ENCODE peak calls at places on chromosomes 16 and 17, in four cellular contexts. One of them, this sample, is unnamed.

GRCh38 chr17:29565643-29566472 is 979 bp downstream of the ABHD15 start:
- DNase-seq in K562: no peak
- DNase-seq in WTC11: peak
- DNase-seq in GM12878: no peak
- DNase-seq in this sample: peak

GRCh38 chr16:15690296-15690695 is 40.3 kb downstream of the NDE1 start:
- DNase-seq in K562: no peak
- DNase-seq in WTC11: no peak
- DNase-seq in GM12878: no peak
- DNase-seq in this sample: no peak

GRCh38 chr17:79790805-79791353 is 6.0 kb downstream of the CBX8 start:
- DNase-seq in K562: no peak
- DNase-seq in WTC11: no peak
- DNase-seq in GM12878: no peak
- DNase-seq in this sample: peak

GRCh38 chr17:22704674-22705073 is 1012.4 kb downstream of the KCNJ18 start:
- DNase-seq in K562: no peak
- DNase-seq in WTC11: no peak
- DNase-seq in GM12878: no peak
- DNase-seq in this sample: no peak

GRCh38 chr16:89168381-89169189 is 3.0 kb upstream of the CDH15 start:
- DNase-seq in K562: no peak
- DNase-seq in WTC11: no peak
- DNase-seq in GM12878: no peak
- DNase-seq in this sample: no peak

GRCh38 chr16:28502290-28502689 is 4.3 kb downstream of the IL27 start:
- DNase-seq in K562: no peak
- DNase-seq in WTC11: no peak
- DNase-seq in GM12878: no peak
- DNase-seq in this sample: no peak

GRCh38 chr16:12320298-12320706 is 343.8 kb downstream of the SNX29 start:
- DNase-seq in K562: no peak
- DNase-seq in WTC11: no peak
- DNase-seq in GM12878: no peak
- DNase-seq in this sample: no peak

GRCh38 chr17:82959990-82960418 is 119.4 kb upstream of the METRNL start:
- DNase-seq in K562: no peak
- DNase-seq in WTC11: no peak
- DNase-seq in GM12878: no peak
- DNase-seq in this sample: no peak

GRCh38 chr17:78722101-78722761 is 59.8 kb downstream of the CYTH1 start:
- DNase-seq in K562: no peak
- DNase-seq in WTC11: no peak
- DNase-seq in GM12878: no peak
- DNase-seq in this sample: peak

GRCh38 chr17:9360610-9361571 is 214.7 kb downstream of the STX8 start:
- DNase-seq in K562: no peak
- DNase-seq in WTC11: no peak
- DNase-seq in GM12878: no peak
- DNase-seq in this sample: no peak

GRCh38 chr17:82709676-82710498 is 6.6 kb upstream of the FN3KRP start:
- DNase-seq in K562: no peak
- DNase-seq in WTC11: no peak
- DNase-seq in GM12878: no peak
- DNase-seq in this sample: no peak

GRCh38 chr16:3223913-3224515 is 10.9 kb downstream of the ZNF200 start:
- DNase-seq in K562: no peak
- DNase-seq in WTC11: no peak
- DNase-seq in GM12878: no peak
- DNase-seq in this sample: no peak

GRCh38 chr17:82097187-82097918 is 683 bp downstream of the FASN start:
- DNase-seq in K562: peak
- DNase-seq in WTC11: no peak
- DNase-seq in GM12878: no peak
- DNase-seq in this sample: peak

GRCh38 chr16:12515771-12516170 is 287.9 kb downstream of the CPPED1 start:
- DNase-seq in K562: no peak
- DNase-seq in WTC11: no peak
- DNase-seq in GM12878: no peak
- DNase-seq in this sample: no peak

GRCh38 chr17:49521088-49521450 is 26.0 kb downstream of the NGFR start:
- DNase-seq in K562: no peak
- DNase-seq in WTC11: no peak
- DNase-seq in GM12878: no peak
- DNase-seq in this sample: peak

GRCh38 chr17:20966869-20967268 is 75.9 kb downstream of the USP22 start:
- DNase-seq in K562: no peak
- DNase-seq in WTC11: no peak
- DNase-seq in GM12878: no peak
- DNase-seq in this sample: no peak

GRCh38 chr17:63447688-63448005 is 1.5 kb upstream of the CYB561 start:
- DNase-seq in K562: peak
- DNase-seq in WTC11: no peak
- DNase-seq in GM12878: no peak
- DNase-seq in this sample: peak

GRCh38 chr17:1347681-1348318 is 52.2 kb downstream of the YWHAE start:
- DNase-seq in K562: no peak
- DNase-seq in WTC11: no peak
- DNase-seq in GM12878: no peak
- DNase-seq in this sample: no peak

DNA sequence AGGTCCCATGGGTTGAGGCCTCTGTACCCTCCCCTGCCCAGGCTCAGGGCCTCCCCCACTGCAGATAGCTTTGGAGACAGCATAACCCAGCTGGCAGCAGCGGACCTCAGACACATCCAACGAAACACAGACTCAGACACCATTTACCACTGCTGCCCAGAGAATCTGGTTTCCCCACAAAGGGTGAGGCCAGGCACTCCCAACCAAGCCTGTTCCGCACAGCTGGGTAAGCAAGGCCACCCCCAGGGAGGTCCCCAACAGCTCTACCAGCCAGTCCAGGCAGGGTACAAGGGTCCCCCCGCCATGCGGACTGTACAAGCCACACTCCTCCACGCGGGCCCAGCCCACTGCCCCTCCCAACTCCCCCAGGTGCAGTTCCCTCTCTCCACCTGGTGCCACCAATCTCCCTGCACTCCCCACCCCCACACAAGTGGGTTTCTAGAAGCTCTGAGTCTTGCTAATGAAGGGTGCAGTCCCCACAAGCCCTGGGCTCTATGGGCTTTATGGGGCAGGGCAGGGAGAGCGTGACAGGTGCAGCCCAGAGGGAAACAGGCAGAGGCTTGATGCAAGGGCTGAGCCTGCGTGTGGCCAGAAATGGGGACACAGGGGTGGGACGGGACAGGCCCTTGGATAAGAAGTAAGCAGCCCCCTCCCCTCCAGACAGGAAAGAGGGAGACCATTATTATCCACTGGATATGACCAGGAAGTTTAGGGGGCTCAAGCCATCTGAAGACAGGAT is 8.8 kb downstream of the RHBDF2 start:
- DNase-seq in K562: no peak
- DNase-seq in WTC11: no peak
- DNase-seq in GM12878: peak
- DNase-seq in this sample: no peak
- TF ChIP-seq USF1 in K562: no peak
- TF ChIP-seq USF1 in WTC11: no peak
- TF ChIP-seq USF1 in GM12878: no peak
- TF ChIP-seq USF1 in this sample: no peak

DNA sequence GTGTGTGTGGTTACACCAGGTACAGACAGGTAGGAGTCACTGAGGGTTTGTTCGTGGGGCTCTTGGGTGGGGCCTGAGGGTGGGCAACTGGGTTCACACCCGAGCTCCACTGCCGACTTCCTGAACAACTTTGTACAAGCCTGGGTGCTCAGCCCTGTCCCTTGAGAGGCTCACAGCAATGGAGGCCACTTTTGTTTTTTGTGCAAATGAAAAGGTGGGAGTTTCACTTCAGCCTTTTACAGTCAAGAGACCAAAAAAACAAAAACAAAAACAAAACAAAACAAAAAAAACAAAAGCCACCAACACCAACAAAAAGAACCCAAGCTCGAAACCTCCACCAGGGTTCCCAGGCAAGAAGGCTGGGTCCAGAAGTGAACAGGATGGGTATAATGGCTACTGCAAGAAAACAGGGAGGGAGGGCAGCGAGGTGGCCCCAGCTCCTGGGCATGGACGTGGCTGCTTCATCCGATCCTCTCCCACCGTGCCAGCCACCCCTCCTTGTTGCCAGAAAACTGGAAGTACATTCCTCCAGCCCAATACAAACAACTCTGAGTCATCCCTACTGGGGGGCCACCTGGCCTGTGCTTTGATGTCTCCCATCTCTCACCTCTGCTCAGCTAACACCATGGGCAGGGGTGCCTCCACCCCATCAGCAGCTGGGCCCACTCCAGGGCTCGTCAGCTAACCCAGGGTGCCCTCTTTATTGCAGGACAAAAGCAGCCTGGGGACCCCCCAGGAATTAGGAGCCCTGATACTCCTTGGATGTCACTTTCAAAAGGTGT is 2.1 kb downstream of the RHBDF2 start:
- DNase-seq in K562: no peak
- DNase-seq in WTC11: no peak
- DNase-seq in GM12878: peak
- DNase-seq in this sample: no peak
- TF ChIP-seq USF1 in K562: no peak
- TF ChIP-seq USF1 in WTC11: no peak
- TF ChIP-seq USF1 in GM12878: no peak
- TF ChIP-seq USF1 in this sample: no peak

GRCh38 chr16:47416869-47417268 is 44.0 kb downstream of the ITFG1 start:
- DNase-seq in K562: no peak
- DNase-seq in WTC11: no peak
- DNase-seq in GM12878: no peak
- DNase-seq in this sample: no peak
- TF ChIP-seq USF1 in K562: no peak
- TF ChIP-seq USF1 in WTC11: no peak
- TF ChIP-seq USF1 in GM12878: no peak
- TF ChIP-seq USF1 in this sample: no peak

GRCh38 chr16:59988591-59988990 is 1254.5 kb upstream of the GOT2 start:
- DNase-seq in K562: no peak
- DNase-seq in WTC11: no peak
- DNase-seq in GM12878: no peak
- DNase-seq in this sample: no peak
- TF ChIP-seq USF1 in K562: no peak
- TF ChIP-seq USF1 in WTC11: no peak
- TF ChIP-seq USF1 in GM12878: no peak
- TF ChIP-seq USF1 in this sample: no peak

DNA sequence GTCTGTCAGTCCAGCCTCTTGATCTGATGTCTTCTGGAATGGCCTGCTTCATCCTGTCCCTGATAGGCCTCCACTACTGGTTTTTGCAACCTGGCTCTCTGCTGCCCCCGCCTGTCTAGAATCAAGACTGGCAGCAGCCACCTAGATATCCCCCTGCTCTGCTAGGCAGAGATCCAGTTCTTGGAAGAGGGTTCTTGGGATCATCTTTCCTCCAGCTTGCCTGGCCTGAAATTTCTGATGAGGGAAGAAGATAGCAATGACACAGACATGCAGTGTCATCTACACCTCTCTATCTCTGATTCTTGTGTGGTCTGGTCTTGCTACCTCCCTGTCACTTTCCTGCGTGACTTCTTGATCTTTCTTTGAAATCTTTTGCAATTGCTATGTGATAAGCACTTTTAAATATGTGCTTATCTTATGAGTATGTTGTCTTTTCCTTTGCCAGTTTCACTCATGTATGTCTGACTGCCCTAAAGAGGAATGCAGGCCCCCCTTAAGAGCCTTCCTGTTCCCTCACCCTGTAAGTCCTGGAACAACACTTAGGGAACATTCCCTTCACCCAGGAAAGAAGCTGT is 20.3 kb upstream of the NFATC3 start:
- DNase-seq in K562: peak
- DNase-seq in WTC11: peak
- DNase-seq in GM12878: no peak
- DNase-seq in this sample: peak
- TF ChIP-seq USF1 in K562: no peak
- TF ChIP-seq USF1 in WTC11: no peak
- TF ChIP-seq USF1 in GM12878: no peak
- TF ChIP-seq USF1 in this sample: no peak

GRCh38 chr16:56258508-56259424 is 67.5 kb downstream of the GNAO1 start:
- DNase-seq in K562: no peak
- DNase-seq in WTC11: no peak
- DNase-seq in GM12878: no peak
- DNase-seq in this sample: no peak

GRCh38 chr16:56259425-56259779 is 68.1 kb downstream of the GNAO1 start:
- DNase-seq in K562: no peak
- DNase-seq in WTC11: no peak
- DNase-seq in GM12878: no peak
- DNase-seq in this sample: no peak

GRCh38 chr16:56262879-56263245 is 71.6 kb downstream of the GNAO1 start:
- DNase-seq in K562: peak
- DNase-seq in WTC11: no peak
- DNase-seq in GM12878: no peak
- DNase-seq in this sample: no peak

GRCh38 chr16:56262148-56262878 is 71.0 kb downstream of the GNAO1 start:
- DNase-seq in K562: peak
- DNase-seq in WTC11: no peak
- DNase-seq in GM12878: no peak
- DNase-seq in this sample: no peak

GRCh38 chr16:56260378-56260987 is 69.2 kb downstream of the GNAO1 start:
- DNase-seq in K562: no peak
- DNase-seq in WTC11: no peak
- DNase-seq in GM12878: no peak
- DNase-seq in this sample: no peak
- TF ChIP-seq USF1 in K562: no peak
- TF ChIP-seq USF1 in WTC11: no peak
- TF ChIP-seq USF1 in GM12878: no peak
- TF ChIP-seq USF1 in this sample: no peak

GRCh38 chr16:70561623-70562022 is 38.0 kb downstream of the SF3B3 start:
- DNase-seq in K562: no peak
- DNase-seq in WTC11: no peak
- DNase-seq in GM12878: no peak
- DNase-seq in this sample: no peak
- TF ChIP-seq USF1 in K562: no peak
- TF ChIP-seq USF1 in WTC11: no peak
- TF ChIP-seq USF1 in GM12878: no peak
- TF ChIP-seq USF1 in this sample: no peak

DNA sequence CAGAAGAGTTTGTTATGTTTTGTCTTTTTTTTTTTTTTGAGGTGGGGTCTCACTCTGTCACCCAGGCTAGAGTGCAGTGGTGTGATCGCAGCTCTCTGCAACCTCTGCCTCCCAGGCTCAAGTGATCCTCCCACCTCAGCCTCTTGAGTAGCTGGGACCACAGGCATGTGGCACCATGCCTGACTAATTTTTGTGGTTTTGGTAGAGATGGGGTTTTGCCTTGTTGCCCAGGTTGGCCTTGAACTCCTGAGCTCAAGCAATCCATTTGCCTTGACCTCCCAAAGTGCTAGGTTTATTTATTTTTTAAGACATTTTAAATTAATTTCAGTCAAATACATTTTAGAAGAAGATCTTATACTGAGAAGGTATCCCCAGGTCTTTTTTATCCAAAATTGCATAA is 366.7 kb downstream of the KCNJ2 start:
- DNase-seq in K562: no peak
- DNase-seq in WTC11: no peak
- DNase-seq in GM12878: no peak
- DNase-seq in this sample: no peak
- TF ChIP-seq USF1 in K562: no peak
- TF ChIP-seq USF1 in WTC11: no peak
- TF ChIP-seq USF1 in GM12878: no peak
- TF ChIP-seq USF1 in this sample: no peak

GRCh38 chr16:8905168-8905762 is 23.1 kb downstream of the LITAFD start:
- DNase-seq in K562: no peak
- DNase-seq in WTC11: no peak
- DNase-seq in GM12878: no peak
- DNase-seq in this sample: peak
- TF ChIP-seq USF1 in K562: no peak
- TF ChIP-seq USF1 in WTC11: no peak
- TF ChIP-seq USF1 in GM12878: no peak
- TF ChIP-seq USF1 in this sample: no peak

GRCh38 chr16:27405546-27406451 is 3.8 kb downstream of the IL21R start:
- DNase-seq in K562: no peak
- DNase-seq in WTC11: no peak
- DNase-seq in GM12878: no peak
- DNase-seq in this sample: no peak
- TF ChIP-seq USF1 in K562: no peak
- TF ChIP-seq USF1 in WTC11: no peak
- TF ChIP-seq USF1 in GM12878: no peak
- TF ChIP-seq USF1 in this sample: no peak

This sample was measured in SK-N-SH.